ENCODE peak calls at places on chromosomes 7 and 10, in eight cellular contexts. P, K, E, H, W, F, B and M are unnamed samples. For H3K4me1, the result is how much of the 10 kb centered on the place peaks cover.

GRCh38 chr10:89279449-89279869 is 22.4 kb upstream of the IFIT2 start:
- DNase-seq in P (no peak), K (no peak), E (no peak), H (peak), W (no peak), F (no peak), B (no peak), M (no peak)

GRCh38 chr10:15461353-15462108 is 90.4 kb upstream of the FAM171A1 start:
- DNase-seq in P (no peak), K (peak), E (peak), H (peak), W (no peak), F (peak), B (no peak), M (no peak)

GRCh38 chr7:98651760-98652159 is 34.7 kb downstream of the NPTX2 start:
- DNase-seq in P (no peak), K (no peak), E (no peak), H (no peak), W (no peak), F (no peak), B (no peak), M (no peak)

GRCh38 chr7:152602962-152603361 is 73.0 kb downstream of the XRCC2 start:
- DNase-seq in P (no peak), K (no peak), E (no peak), H (no peak), W (no peak), F (no peak), B (no peak), M (no peak)

GRCh38 chr10:102411341-102412255 is 7.0 kb downstream of the PSD start:
- DNase-seq in P (no peak), K (no peak), E (no peak), H (no peak), W (no peak), F (no peak), B (no peak), M (no peak)

GRCh38 chr7:142629588-142630260 is 119.5 kb upstream of the PRSS1 start:
- DNase-seq in P (no peak), K (no peak), E (peak), H (peak), W (no peak), F (no peak), B (no peak), M (no peak)

GRCh38 chr7:16741676-16742075 is 11.9 kb upstream of the TSPAN13 start:
- DNase-seq in P (no peak), K (no peak), E (no peak), H (no peak), W (no peak), F (no peak), B (no peak), M (no peak)

GRCh38 chr7:108973075-108973474 is 403.4 kb downstream of the DNAJB9 start:
- DNase-seq in P (peak), K (peak), E (peak), H (no peak), W (peak), F (peak), B (no peak), M (no peak)

GRCh38 chr10:132631348-132631735 is 93.8 kb downstream of the INPP5A start:
- DNase-seq in P (no peak), K (no peak), E (no peak), H (no peak), W (no peak), F (no peak), B (no peak), M (no peak)

GRCh38 chr10:110755781-110756180 is 111.6 kb downstream of the RBM20 start:
- DNase-seq in P (no peak), K (no peak), E (no peak), H (no peak), W (no peak), F (no peak), B (no peak), M (no peak)

GRCh38 chr7:135716677-135717238 is 11.2 kb downstream of the SLC13A4 start:
- DNase-seq in P (no peak), K (peak), E (no peak), H (peak), W (no peak), F (no peak), B (no peak), M (no peak)

GRCh38 chr10:22325272-22325947 is 4.5 kb downstream of the BMI1 start:
- DNase-seq in P (peak), K (peak), E (peak), H (peak), W (peak), F (no peak), B (peak), M (peak)

GRCh38 chr10:76337641-76338040 is 906.2 kb downstream of the LRMDA start:
- DNase-seq in P (no peak), K (no peak), E (no peak), H (peak), W (no peak), F (no peak), B (peak), M (no peak)

GRCh38 chr7:113872981-113873380 is 45.8 kb downstream of the PPP1R3A start:
- DNase-seq in P (no peak), K (no peak), E (no peak), H (no peak), W (no peak), F (no peak), B (no peak), M (no peak)

GRCh38 chr7:113875224-113875623 is 43.6 kb downstream of the PPP1R3A start:
- DNase-seq in P (no peak), K (no peak), E (no peak), H (no peak), W (no peak), F (no peak), B (no peak), M (no peak)

GRCh38 chr7:113878394-113878992 is 40.3 kb downstream of the PPP1R3A start:
- DNase-seq in P (no peak), K (no peak), E (no peak), H (no peak), W (no peak), F (no peak), B (no peak), M (no peak)

GRCh38 chr7:113873554-113874151 is 45.2 kb downstream of the PPP1R3A start:
- DNase-seq in P (no peak), K (no peak), E (no peak), H (no peak), W (no peak), F (no peak), B (no peak), M (no peak)
- TF ChIP-seq EZH2phosphoT487 in P (no peak), K (no peak), E (no peak), H (no peak), W (no peak), F (no peak), B (no peak), M (no peak)

GRCh38 chr7:40721344-40721949 is 586.6 kb downstream of the SUGCT start:
- DNase-seq in P (no peak), K (peak), E (no peak), H (no peak), W (no peak), F (no peak), B (no peak), M (no peak)

GRCh38 chr7:40723829-40724228 is 589.0 kb downstream of the SUGCT start:
- DNase-seq in P (no peak), K (no peak), E (no peak), H (no peak), W (no peak), F (no peak), B (no peak), M (no peak)

DNA sequence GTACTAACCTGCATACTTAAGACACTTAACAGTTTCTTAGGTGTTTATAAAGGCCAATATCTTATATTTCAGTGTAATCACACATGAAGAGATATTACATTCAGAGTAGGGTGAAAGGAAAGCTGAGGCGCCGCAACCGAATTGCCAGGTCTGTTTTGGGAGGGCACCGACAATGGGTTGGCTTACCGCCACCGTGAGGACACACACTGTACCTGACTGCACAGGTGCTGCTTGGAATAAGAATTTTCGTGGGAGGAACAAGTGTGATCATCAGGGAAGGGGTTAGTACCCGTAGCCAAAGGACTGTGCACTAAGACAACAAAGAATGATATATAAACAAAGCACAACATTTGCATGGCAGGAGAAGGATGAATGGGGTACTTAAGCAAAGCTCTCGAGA is 591.8 kb downstream of the SUGCT start:
- DNase-seq in P (peak), K (no peak), E (no peak), H (no peak), W (no peak), F (no peak), B (no peak), M (no peak)
- TF ChIP-seq CTCF in P (peak), K (no peak), E (no peak), H (no peak), W (no peak), F (no peak), B (no peak), M (no peak)

GRCh38 chr7:101867265-101867664 is 49.8 kb downstream of the CUX1 start:
- DNase-seq in P (no peak), K (no peak), E (no peak), H (no peak), W (no peak), F (no peak), B (no peak), M (peak)

GRCh38 chr7:101864039-101864438 is 46.6 kb downstream of the CUX1 start:
- DNase-seq in P (no peak), K (no peak), E (no peak), H (no peak), W (no peak), F (no peak), B (no peak), M (no peak)

GRCh38 chr7:101863598-101863997 is 46.2 kb downstream of the CUX1 start:
- DNase-seq in P (no peak), K (no peak), E (no peak), H (no peak), W (no peak), F (no peak), B (no peak), M (peak)

GRCh38 chr7:101866328-101866727 is 48.9 kb downstream of the CUX1 start:
- DNase-seq in P (no peak), K (no peak), E (no peak), H (no peak), W (no peak), F (no peak), B (no peak), M (no peak)

GRCh38 chr7:101865031-101865824 is 47.8 kb downstream of the CUX1 start:
- DNase-seq in P (no peak), K (no peak), E (no peak), H (no peak), W (no peak), F (no peak), B (no peak), M (peak)
- H3K4me1 ChIP-seq in P (half or more), K (under half), E (under half), H (under half), W (under half), F (under half), B (under half), M (half or more)

DNA sequence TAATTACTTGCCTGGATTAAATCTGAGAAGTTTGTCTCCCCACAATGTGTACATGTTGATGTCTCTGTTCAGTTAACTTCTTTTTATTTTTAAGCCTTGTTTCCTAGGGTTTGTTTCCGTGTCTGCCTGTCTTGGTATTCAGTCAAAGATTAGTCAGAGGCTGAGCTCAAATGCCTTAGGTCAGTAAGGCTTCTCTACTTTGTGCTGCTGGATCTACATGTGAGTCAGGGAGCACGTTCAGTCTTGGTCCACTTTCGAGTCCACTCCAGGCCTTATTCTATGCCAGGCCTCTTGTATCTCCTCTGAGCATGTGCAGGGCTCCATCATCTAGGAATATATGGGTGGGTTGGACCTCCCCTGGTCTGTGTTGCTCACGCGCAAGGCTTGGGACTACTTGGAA is 93.3 kb upstream of the FZD8 start:
- DNase-seq in P (no peak), K (no peak), E (no peak), H (peak), W (no peak), F (no peak), B (no peak), M (no peak)
- TF ChIP-seq EZH2phosphoT487 in P (no peak), K (no peak), E (no peak), H (no peak), W (no peak), F (no peak), B (no peak), M (no peak)

DNA sequence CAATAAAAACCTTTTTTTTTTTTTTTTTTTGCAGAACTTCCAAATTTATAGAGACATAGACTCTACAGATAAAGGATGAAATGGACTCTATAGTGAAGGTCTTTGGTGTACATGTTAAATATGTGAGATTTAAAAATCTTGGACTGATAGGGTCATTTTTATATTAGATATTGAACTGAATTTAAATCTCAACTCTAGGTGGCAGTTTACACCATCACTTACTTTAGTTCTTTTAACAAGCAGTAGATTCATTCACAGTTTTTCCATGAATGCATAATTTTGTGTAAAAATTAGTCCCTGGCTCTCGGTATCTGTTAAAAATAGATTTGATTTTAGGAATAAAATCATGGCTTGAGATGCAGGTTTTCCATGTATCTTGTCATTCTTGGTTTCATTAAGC is 31.1 kb upstream of the SNX13 start:
- DNase-seq in P (no peak), K (no peak), E (no peak), H (peak), W (no peak), F (no peak), B (no peak), M (no peak)
- TF ChIP-seq CTCF in P (no peak), K (peak), E (peak), H (peak), W (no peak), F (peak), B (no peak), M (peak)

DNA sequence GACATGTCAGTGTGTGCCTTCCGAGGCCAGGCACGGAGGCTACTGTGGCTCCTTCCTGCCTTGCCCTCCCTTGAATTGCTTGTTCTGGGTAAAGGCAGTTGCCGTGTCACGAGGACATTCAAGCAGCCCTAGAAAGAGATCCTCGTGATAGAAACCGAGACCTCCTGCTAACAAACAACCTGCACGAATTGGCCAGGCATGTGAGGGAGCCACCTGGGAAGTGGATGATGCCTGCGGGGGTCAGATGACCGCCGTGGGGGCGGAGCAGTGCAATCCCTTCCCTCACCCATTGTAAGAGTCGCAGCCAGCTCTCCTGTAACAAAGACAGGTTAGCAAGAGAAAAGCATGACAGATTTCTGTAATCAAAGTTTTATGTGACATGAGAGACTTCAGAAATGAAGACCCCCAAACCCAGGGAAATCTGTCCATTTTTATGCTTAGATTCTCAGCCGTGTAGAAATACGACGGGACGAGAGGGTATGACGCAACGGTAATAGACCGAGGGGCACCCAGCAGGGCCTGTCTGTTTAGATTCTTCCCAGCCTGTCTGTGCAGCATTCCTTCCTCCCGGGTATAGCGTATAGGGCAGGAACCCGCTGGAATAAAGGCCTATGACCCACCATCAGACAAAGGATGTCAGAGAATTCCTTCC is 241.7 kb downstream of the GATA3 start:
- DNase-seq in P (peak), K (no peak), E (peak), H (no peak), W (peak), F (no peak), B (no peak), M (no peak)
- H3K4me1 ChIP-seq in P (under half), K (under half), E (under half), H (under half), W (under half), F (under half), B (under half), M (under half)

DNA sequence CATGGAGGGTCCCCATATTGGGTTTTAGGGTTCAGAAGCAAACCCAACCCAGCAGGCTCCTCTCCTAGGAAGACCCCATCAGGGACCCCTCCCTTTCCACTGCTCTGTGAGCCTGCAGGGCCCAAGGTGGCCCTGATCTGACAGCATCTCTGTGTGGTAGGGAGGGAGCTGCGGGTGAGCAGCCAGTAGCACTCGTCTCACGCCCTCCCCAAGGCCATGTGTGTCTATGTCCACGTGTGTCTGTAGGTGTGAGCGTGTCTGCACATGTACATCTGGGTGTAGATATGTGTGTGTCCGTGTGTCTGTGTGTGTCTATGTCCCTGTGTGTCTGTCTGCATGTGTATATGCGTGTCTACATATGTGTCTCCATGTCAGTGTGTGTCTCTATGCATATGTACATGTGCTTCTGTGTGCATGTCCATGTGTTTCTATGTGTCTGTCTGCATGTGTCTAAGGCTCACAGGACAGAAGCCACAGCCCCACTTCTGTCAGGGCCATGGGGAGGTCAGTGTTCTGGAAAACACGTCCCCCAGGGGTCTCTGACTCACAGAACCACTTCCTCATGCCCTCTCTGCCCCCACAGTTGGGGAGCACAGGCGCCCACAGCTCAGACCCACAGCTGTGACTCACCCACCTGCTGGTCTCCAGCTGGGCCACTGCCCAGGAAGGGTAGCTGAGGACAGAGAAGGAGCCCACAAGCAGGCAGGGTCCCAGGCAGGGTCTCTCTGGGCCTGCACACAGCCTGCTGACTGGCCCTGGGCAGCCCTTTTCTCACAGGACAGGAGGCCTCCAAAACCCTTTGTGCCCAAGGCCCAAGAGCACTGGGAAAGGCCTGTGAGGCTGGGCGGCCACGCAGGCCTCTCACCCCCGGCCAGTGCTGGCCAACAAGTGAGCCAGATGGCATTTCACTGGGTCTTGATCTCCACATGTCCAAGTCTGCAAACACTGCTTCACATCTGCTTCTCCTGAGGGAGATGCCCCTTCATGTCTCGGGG is 103.1 kb upstream of the FAM20C start:
- DNase-seq in P (no peak), K (no peak), E (peak), H (peak), W (no peak), F (no peak), B (no peak), M (no peak)
- TF ChIP-seq EZH2phosphoT487 in P (no peak), K (no peak), E (no peak), H (no peak), W (no peak), F (no peak), B (no peak), M (no peak)